ENCODE peak calls at places on chromosomes 5 and 9, in ten cellular contexts. One of them, this sample, is unnamed.
A peak's percentile ranks its signal among the peaks of the same experiment; 100 is the strongest.

GRCh38 chr9:97059661-97060060 is 20.7 kb upstream of the CTSV start:
- DNase-seq in CD8-positive, alpha-beta memory T cell: no peak
- DNase-seq in prostate gland: no peak
- DNase-seq in SJSA1: no peak
- DNase-seq in esophagus squamous epithelium: no peak
- DNase-seq in lower lobe of right lung: no peak
- DNase-seq in SJCRH30: no peak
- DNase-seq in tibial artery: no peak
- DNase-seq in GM23248: peak; percentile 5
- DNase-seq in iPS DF 6.9: no peak
- DNase-seq in this sample: no peak

GRCh38 chr5:143653256-143653655 is 158.7 kb upstream of the HMHB1 start:
- DNase-seq in tibial artery: no peak
- DNase-seq in SJCRH30: no peak
- DNase-seq in esophagus squamous epithelium: no peak
- DNase-seq in iPS DF 6.9: no peak
- DNase-seq in prostate gland: no peak
- DNase-seq in GM23248: no peak
- DNase-seq in CD8-positive, alpha-beta memory T cell: no peak
- DNase-seq in lower lobe of right lung: no peak
- DNase-seq in SJSA1: no peak
- DNase-seq in this sample: no peak

GRCh38 chr9:116154976-116155699 is 1.5 kb downstream of the PAPPA start:
- DNase-seq in iPS DF 6.9: no peak
- DNase-seq in prostate gland: no peak
- DNase-seq in SJCRH30: peak; percentile 45
- DNase-seq in lower lobe of right lung: no peak
- DNase-seq in esophagus squamous epithelium: no peak
- DNase-seq in tibial artery: peak; percentile 22
- DNase-seq in GM23248: peak; percentile 71
- DNase-seq in SJSA1: peak; percentile 75
- DNase-seq in CD8-positive, alpha-beta memory T cell: no peak
- DNase-seq in this sample: peak; percentile 38

GRCh38 chr9:14400658-14400995 is 86.7 kb upstream of the NFIB start:
- DNase-seq in CD8-positive, alpha-beta memory T cell: no peak
- DNase-seq in SJCRH30: peak; percentile 66
- DNase-seq in prostate gland: no peak
- DNase-seq in SJSA1: peak; percentile 57
- DNase-seq in esophagus squamous epithelium: no peak
- DNase-seq in GM23248: peak; percentile 77
- DNase-seq in iPS DF 6.9: peak; percentile 79
- DNase-seq in lower lobe of right lung: no peak
- DNase-seq in tibial artery: peak; percentile 46
- DNase-seq in this sample: no peak

GRCh38 chr5:124655943-124656459 is 90.4 kb downstream of the ZNF608 start:
- DNase-seq in tibial artery: no peak
- DNase-seq in GM23248: peak; percentile 86
- DNase-seq in CD8-positive, alpha-beta memory T cell: no peak
- DNase-seq in esophagus squamous epithelium: no peak
- DNase-seq in lower lobe of right lung: no peak
- DNase-seq in prostate gland: peak; percentile 73
- DNase-seq in SJCRH30: peak; percentile 66
- DNase-seq in iPS DF 6.9: no peak
- DNase-seq in SJSA1: peak; percentile 86
- DNase-seq in this sample: no peak

GRCh38 chr9:113543286-113544000 is 79.9 kb downstream of the RGS3 start:
- DNase-seq in GM23248: no peak
- DNase-seq in iPS DF 6.9: no peak
- DNase-seq in tibial artery: peak; percentile 15
- DNase-seq in SJCRH30: no peak
- DNase-seq in lower lobe of right lung: no peak
- DNase-seq in prostate gland: no peak
- DNase-seq in esophagus squamous epithelium: no peak
- DNase-seq in SJSA1: no peak
- DNase-seq in CD8-positive, alpha-beta memory T cell: no peak
- DNase-seq in this sample: no peak

GRCh38 chr9:90092512-90092911 is 487.7 kb downstream of the GADD45G start:
- DNase-seq in lower lobe of right lung: no peak
- DNase-seq in SJCRH30: no peak
- DNase-seq in GM23248: no peak
- DNase-seq in esophagus squamous epithelium: no peak
- DNase-seq in tibial artery: no peak
- DNase-seq in SJSA1: no peak
- DNase-seq in iPS DF 6.9: no peak
- DNase-seq in CD8-positive, alpha-beta memory T cell: no peak
- DNase-seq in prostate gland: no peak
- DNase-seq in this sample: no peak

GRCh38 chr5:169416583-169417196 is 115.8 kb upstream of the SLIT3 start:
- DNase-seq in lower lobe of right lung: no peak
- DNase-seq in iPS DF 6.9: no peak
- DNase-seq in GM23248: peak; percentile 100
- DNase-seq in SJSA1: peak; percentile 68
- DNase-seq in esophagus squamous epithelium: no peak
- DNase-seq in SJCRH30: peak; percentile 87
- DNase-seq in CD8-positive, alpha-beta memory T cell: no peak
- DNase-seq in tibial artery: peak; percentile 67
- DNase-seq in prostate gland: no peak
- DNase-seq in this sample: peak; percentile 50

GRCh38 chr5:93675458-93676450 is 65.6 kb downstream of the POU5F2 start:
- DNase-seq in prostate gland: no peak
- DNase-seq in GM23248: no peak
- DNase-seq in SJSA1: no peak
- DNase-seq in CD8-positive, alpha-beta memory T cell: no peak
- DNase-seq in iPS DF 6.9: no peak
- DNase-seq in lower lobe of right lung: no peak
- DNase-seq in SJCRH30: no peak
- DNase-seq in tibial artery: no peak
- DNase-seq in esophagus squamous epithelium: no peak
- DNase-seq in this sample: no peak

GRCh38 chr9:90801175-90801506 is 478 bp upstream of the SYK start:
- DNase-seq in SJCRH30: no peak
- DNase-seq in esophagus squamous epithelium: no peak
- DNase-seq in SJSA1: no peak
- DNase-seq in tibial artery: no peak
- DNase-seq in prostate gland: no peak
- DNase-seq in iPS DF 6.9: no peak
- DNase-seq in GM23248: no peak
- DNase-seq in CD8-positive, alpha-beta memory T cell: no peak
- DNase-seq in lower lobe of right lung: no peak
- DNase-seq in this sample: no peak

GRCh38 chr9:117887383-117887782 is 183.2 kb downstream of the TLR4 start:
- DNase-seq in SJSA1: no peak
- DNase-seq in esophagus squamous epithelium: no peak
- DNase-seq in lower lobe of right lung: no peak
- DNase-seq in iPS DF 6.9: no peak
- DNase-seq in SJCRH30: no peak
- DNase-seq in CD8-positive, alpha-beta memory T cell: no peak
- DNase-seq in prostate gland: no peak
- DNase-seq in tibial artery: no peak
- DNase-seq in GM23248: peak; percentile 37
- DNase-seq in this sample: no peak

DNA sequence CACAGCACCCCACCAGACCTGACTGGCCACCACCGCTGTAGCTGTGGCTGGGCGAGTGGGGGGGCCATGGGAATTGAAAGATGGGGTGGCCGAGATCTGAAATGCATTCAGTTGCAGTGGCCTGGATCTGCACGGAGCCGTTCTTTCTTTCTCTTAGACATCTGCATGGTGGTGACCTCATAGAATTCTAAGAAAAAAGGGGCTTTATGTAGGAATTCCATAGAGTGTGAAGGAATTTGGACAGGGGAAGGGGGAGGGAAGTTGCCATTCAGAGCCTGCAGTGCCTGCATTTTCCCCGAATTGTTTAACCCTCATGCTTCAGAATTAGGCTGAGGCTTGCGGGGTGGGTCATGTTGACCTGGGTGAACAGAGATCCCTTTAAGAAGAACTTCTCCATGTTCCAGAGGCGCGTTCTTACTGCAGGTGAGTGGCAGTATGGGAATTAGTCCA is 4.9 kb downstream of the NEK6 start:
- DNase-seq in esophagus squamous epithelium: no peak
- DNase-seq in iPS DF 6.9: no peak
- DNase-seq in prostate gland: no peak
- DNase-seq in SJCRH30: peak; percentile 49
- DNase-seq in CD8-positive, alpha-beta memory T cell: no peak
- DNase-seq in SJSA1: peak; percentile 73
- DNase-seq in tibial artery: no peak
- DNase-seq in lower lobe of right lung: no peak
- DNase-seq in GM23248: no peak
- DNase-seq in this sample: no peak
- H3K27ac ChIP-seq in esophagus squamous epithelium: peak overlapping the region; percentile 23
- H3K27ac ChIP-seq in iPS DF 6.9: no peak overlapping the region
- H3K27ac ChIP-seq in prostate gland: peak overlapping the region; percentile 90
- H3K27ac ChIP-seq in SJCRH30: peak overlapping the region; percentile 72
- H3K27ac ChIP-seq in CD8-positive, alpha-beta memory T cell: no peak overlapping the region
- H3K27ac ChIP-seq in SJSA1: peak overlapping the region; percentile 75
- H3K27ac ChIP-seq in tibial artery: peak overlapping the region; percentile 91
- H3K27ac ChIP-seq in lower lobe of right lung: peak overlapping the region; percentile 92
- H3K27ac ChIP-seq in GM23248: peak overlapping the region; percentile 98
- H3K27ac ChIP-seq in this sample: peak overlapping the region; percentile 96

DNA sequence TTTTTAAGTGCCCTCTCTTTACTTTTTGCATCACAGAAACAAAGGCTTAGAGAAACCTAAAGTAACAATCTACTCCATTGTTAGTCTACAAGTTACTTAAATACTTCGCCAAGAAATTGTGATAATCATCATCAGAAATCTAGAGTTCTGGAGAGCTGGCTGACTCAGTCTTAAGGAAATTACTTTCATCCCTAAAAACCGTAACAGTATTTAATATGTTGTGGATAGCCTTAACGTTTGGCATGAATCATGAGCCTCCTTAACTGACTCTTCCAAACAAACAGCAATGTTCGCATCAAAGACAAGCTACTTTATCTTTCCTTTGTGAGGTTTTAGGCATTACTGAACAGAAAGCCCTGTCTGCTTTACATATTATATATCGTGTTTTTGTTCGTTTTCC is 128.7 kb downstream of the NIPBL start:
- DNase-seq in SJCRH30: no peak
- DNase-seq in tibial artery: no peak
- DNase-seq in GM23248: peak; percentile 80
- DNase-seq in esophagus squamous epithelium: no peak
- DNase-seq in lower lobe of right lung: no peak
- DNase-seq in SJSA1: peak; percentile 23
- DNase-seq in prostate gland: no peak
- DNase-seq in iPS DF 6.9: no peak
- DNase-seq in CD8-positive, alpha-beta memory T cell: no peak
- DNase-seq in this sample: no peak
- H3K36me3 ChIP-seq in SJCRH30: peaks cover 62% of the 10 kb centered on the region
- H3K36me3 ChIP-seq in tibial artery: peaks cover 58% of the 10 kb centered on the region
- H3K36me3 ChIP-seq in GM23248: peaks cover 66% of the 10 kb centered on the region
- H3K36me3 ChIP-seq in esophagus squamous epithelium: peaks cover 8% of the 10 kb centered on the region
- H3K36me3 ChIP-seq in lower lobe of right lung: peaks cover 91% of the 10 kb centered on the region
- H3K36me3 ChIP-seq in SJSA1: peaks cover 36% of the 10 kb centered on the region
- H3K36me3 ChIP-seq in prostate gland: no peaks in the 10 kb centered on the region
- H3K36me3 ChIP-seq in iPS DF 6.9: no peaks in the 10 kb centered on the region
- H3K36me3 ChIP-seq in CD8-positive, alpha-beta memory T cell: peaks cover 33% of the 10 kb centered on the region
- H3K36me3 ChIP-seq in this sample: peaks cover 90% of the 10 kb centered on the region

GRCh38 chr5:19739691-19740090 is 248.3 kb downstream of the CDH18 start:
- DNase-seq in SJSA1: no peak
- DNase-seq in esophagus squamous epithelium: no peak
- DNase-seq in iPS DF 6.9: no peak
- DNase-seq in tibial artery: no peak
- DNase-seq in GM23248: no peak
- DNase-seq in SJCRH30: peak; percentile 9
- DNase-seq in CD8-positive, alpha-beta memory T cell: no peak
- DNase-seq in lower lobe of right lung: no peak
- DNase-seq in prostate gland: no peak
- DNase-seq in this sample: no peak

GRCh38 chr5:19734706-19735240 is 253.2 kb downstream of the CDH18 start:
- DNase-seq in tibial artery: no peak
- DNase-seq in esophagus squamous epithelium: no peak
- DNase-seq in GM23248: no peak
- DNase-seq in SJSA1: no peak
- DNase-seq in iPS DF 6.9: no peak
- DNase-seq in CD8-positive, alpha-beta memory T cell: no peak
- DNase-seq in prostate gland: no peak
- DNase-seq in lower lobe of right lung: no peak
- DNase-seq in SJCRH30: no peak
- DNase-seq in this sample: no peak

DNA sequence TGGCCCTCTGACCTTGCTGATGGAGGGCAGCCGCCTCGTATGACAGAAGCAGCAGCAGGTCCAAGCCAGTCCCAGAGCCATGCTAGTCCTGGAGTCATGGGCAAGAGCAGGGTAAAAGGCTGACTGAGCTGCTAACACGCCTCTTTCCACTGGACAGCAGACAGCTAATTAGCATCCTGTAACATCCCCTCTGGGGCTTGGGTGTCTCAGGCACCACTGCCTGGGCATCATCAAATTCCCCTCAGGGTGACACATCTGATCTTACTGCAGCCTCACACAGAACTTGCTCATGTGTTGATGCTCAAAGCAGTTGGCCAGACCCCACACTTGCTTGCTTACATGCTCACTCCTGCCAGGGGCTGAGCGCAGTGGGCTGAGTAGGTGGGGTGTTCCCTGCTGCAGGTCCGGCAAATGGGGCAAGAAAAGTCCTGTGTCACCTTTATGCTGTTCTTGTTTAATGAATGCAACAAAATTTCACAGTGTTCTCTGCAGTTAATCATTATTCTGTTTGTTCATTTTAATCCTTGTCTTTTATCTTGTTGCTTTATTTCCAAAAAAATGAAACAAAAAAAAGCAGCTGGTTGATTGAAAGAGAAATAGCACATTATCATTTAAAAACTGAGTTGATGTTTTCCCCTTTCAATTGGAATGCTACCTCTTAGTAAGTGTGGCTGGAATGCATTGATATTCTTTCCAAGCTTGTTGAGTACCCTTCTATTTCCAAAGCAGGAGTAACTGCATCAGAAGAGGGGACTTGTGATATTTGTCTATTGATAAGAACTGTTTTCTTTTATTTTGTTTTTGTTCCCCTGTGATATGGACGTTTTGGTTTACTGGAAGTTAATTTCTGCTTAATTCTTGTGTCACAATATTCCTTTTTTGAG is 254.1 kb downstream of the CDH18 start:
- DNase-seq in iPS DF 6.9: no peak
- DNase-seq in GM23248: no peak
- DNase-seq in SJSA1: no peak
- DNase-seq in CD8-positive, alpha-beta memory T cell: no peak
- DNase-seq in SJCRH30: no peak
- DNase-seq in esophagus squamous epithelium: no peak
- DNase-seq in tibial artery: no peak
- DNase-seq in lower lobe of right lung: no peak
- DNase-seq in prostate gland: no peak
- DNase-seq in this sample: no peak
- H3K27ac ChIP-seq in iPS DF 6.9: no peak overlapping the region
- H3K27ac ChIP-seq in GM23248: no peak overlapping the region
- H3K27ac ChIP-seq in SJSA1: no peak overlapping the region
- H3K27ac ChIP-seq in CD8-positive, alpha-beta memory T cell: no peak overlapping the region
- H3K27ac ChIP-seq in SJCRH30: no peak overlapping the region
- H3K27ac ChIP-seq in esophagus squamous epithelium: no peak overlapping the region
- H3K27ac ChIP-seq in tibial artery: no peak overlapping the region
- H3K27ac ChIP-seq in lower lobe of right lung: no peak overlapping the region
- H3K27ac ChIP-seq in prostate gland: no peak overlapping the region
- H3K27ac ChIP-seq in this sample: no peak overlapping the region

DNA sequence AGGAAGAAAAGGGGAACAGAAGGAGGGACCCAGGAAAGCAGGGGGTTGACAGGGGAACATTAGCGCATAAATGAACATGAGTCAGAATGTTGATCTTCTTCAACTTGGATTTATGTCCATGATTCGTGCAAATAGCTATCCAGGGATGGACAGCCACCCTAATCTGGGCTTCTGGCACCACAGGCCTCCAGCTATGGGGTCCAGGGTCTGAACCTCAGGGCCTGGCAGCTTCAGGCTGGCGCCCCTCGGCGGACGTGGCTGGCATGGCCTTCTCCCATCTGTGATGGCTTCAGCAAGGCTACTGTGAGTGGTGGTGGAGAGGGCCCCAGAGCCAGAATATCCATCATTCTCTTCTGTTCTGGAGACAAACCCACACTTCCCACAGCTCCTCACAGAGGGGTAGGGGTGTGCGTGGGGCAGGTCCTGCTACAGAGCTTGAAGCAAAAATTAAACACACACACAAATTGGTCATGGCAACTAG is 9.5 kb downstream of the GPX3 start:
- DNase-seq in iPS DF 6.9: no peak
- DNase-seq in lower lobe of right lung: no peak
- DNase-seq in CD8-positive, alpha-beta memory T cell: no peak
- DNase-seq in tibial artery: no peak
- DNase-seq in SJSA1: no peak
- DNase-seq in GM23248: no peak
- DNase-seq in prostate gland: no peak
- DNase-seq in esophagus squamous epithelium: no peak
- DNase-seq in SJCRH30: no peak
- DNase-seq in this sample: no peak
- H3K36me3 ChIP-seq in iPS DF 6.9: peaks cover 2% of the 10 kb centered on the region
- H3K36me3 ChIP-seq in lower lobe of right lung: peaks cover 95% of the 10 kb centered on the region
- H3K36me3 ChIP-seq in CD8-positive, alpha-beta memory T cell: peaks cover 48% of the 10 kb centered on the region
- H3K36me3 ChIP-seq in tibial artery: peaks cover 92% of the 10 kb centered on the region
- H3K36me3 ChIP-seq in SJSA1: peaks cover 91% of the 10 kb centered on the region
- H3K36me3 ChIP-seq in GM23248: peaks cover 12% of the 10 kb centered on the region
- H3K36me3 ChIP-seq in prostate gland: peaks cover 9% of the 10 kb centered on the region
- H3K36me3 ChIP-seq in esophagus squamous epithelium: peaks cover 50% of the 10 kb centered on the region
- H3K36me3 ChIP-seq in SJCRH30: peaks cover 29% of the 10 kb centered on the region
- H3K36me3 ChIP-seq in this sample: no peaks in the 10 kb centered on the region